ENCODE peak calls at places on chromosomes 4 and X, in ten cellular contexts. One of them, this sample, is unnamed.

GRCh38 chr4:24042094-24042493 is 152.2 kb upstream of the PPARGC1A start:
- DNase-seq in neuronal stem cell: no peak
- DNase-seq in activated T-helper 2 cell treated with anti-CD3 and anti-CD28 coated beads, Interferon-gamma antibody, Interleukin-2, Interleukin-4, amounts not matched to agents 10 μg/mL and 5 μg/mL and 100 μg/mL, durations not matched to agents 14 hours and 24 hours and 36 hours: no peak
- DNase-seq in DMS79: no peak
- DNase-seq in CD8-positive, alpha-beta memory T cell: no peak
- DNase-seq in dermis microvascular lymphatic vessel endothelial cell: no peak
- DNase-seq in GM03348: peak
- DNase-seq in stimulated activated CD4-positive, alpha-beta T cell treated with anti-CD3 and anti-CD28 coated beads, TNF-alpha, amount 100 ng/mL, for 4 hours: no peak
- DNase-seq in WTC11: no peak
- DNase-seq in germinal center: no peak
- DNase-seq in this sample: no peak

GRCh38 chr4:145507636-145508035 is 26.0 kb downstream of the SMAD1 start:
- DNase-seq in germinal center: no peak
- DNase-seq in neuronal stem cell: no peak
- DNase-seq in DMS79: no peak
- DNase-seq in stimulated activated CD4-positive, alpha-beta T cell treated with anti-CD3 and anti-CD28 coated beads, TNF-alpha, amount 100 ng/mL, for 4 hours: no peak
- DNase-seq in WTC11: no peak
- DNase-seq in CD8-positive, alpha-beta memory T cell: no peak
- DNase-seq in GM03348: no peak
- DNase-seq in activated T-helper 2 cell treated with anti-CD3 and anti-CD28 coated beads, Interferon-gamma antibody, Interleukin-2, Interleukin-4, amounts not matched to agents 10 μg/mL and 5 μg/mL and 100 μg/mL, durations not matched to agents 14 hours and 24 hours and 36 hours: no peak
- DNase-seq in dermis microvascular lymphatic vessel endothelial cell: peak
- DNase-seq in this sample: no peak

GRCh38 chr4:182418054-182418734 is 175.0 kb downstream of the TENM3 start:
- DNase-seq in GM03348: peak
- DNase-seq in germinal center: no peak
- DNase-seq in activated T-helper 2 cell treated with anti-CD3 and anti-CD28 coated beads, Interferon-gamma antibody, Interleukin-2, Interleukin-4, amounts not matched to agents 10 μg/mL and 5 μg/mL and 100 μg/mL, durations not matched to agents 14 hours and 24 hours and 36 hours: no peak
- DNase-seq in neuronal stem cell: no peak
- DNase-seq in DMS79: no peak
- DNase-seq in CD8-positive, alpha-beta memory T cell: no peak
- DNase-seq in stimulated activated CD4-positive, alpha-beta T cell treated with anti-CD3 and anti-CD28 coated beads, TNF-alpha, amount 100 ng/mL, for 4 hours: no peak
- DNase-seq in WTC11: no peak
- DNase-seq in dermis microvascular lymphatic vessel endothelial cell: no peak
- DNase-seq in this sample: no peak

GRCh38 chr4:25908491-25908901 is 5.5 kb upstream of the SMIM20 start:
- DNase-seq in WTC11: no peak
- DNase-seq in GM03348: peak
- DNase-seq in germinal center: no peak
- DNase-seq in stimulated activated CD4-positive, alpha-beta T cell treated with anti-CD3 and anti-CD28 coated beads, TNF-alpha, amount 100 ng/mL, for 4 hours: no peak
- DNase-seq in DMS79: no peak
- DNase-seq in CD8-positive, alpha-beta memory T cell: no peak
- DNase-seq in activated T-helper 2 cell treated with anti-CD3 and anti-CD28 coated beads, Interferon-gamma antibody, Interleukin-2, Interleukin-4, amounts not matched to agents 10 μg/mL and 5 μg/mL and 100 μg/mL, durations not matched to agents 14 hours and 24 hours and 36 hours: no peak
- DNase-seq in dermis microvascular lymphatic vessel endothelial cell: peak
- DNase-seq in neuronal stem cell: no peak
- DNase-seq in this sample: no peak

GRCh38 chrX:40809210-40809609 is 73.9 kb upstream of the MED14 start:
- DNase-seq in neuronal stem cell: no peak
- DNase-seq in activated T-helper 2 cell treated with anti-CD3 and anti-CD28 coated beads, Interferon-gamma antibody, Interleukin-2, Interleukin-4, amounts not matched to agents 10 μg/mL and 5 μg/mL and 100 μg/mL, durations not matched to agents 14 hours and 24 hours and 36 hours: no peak
- DNase-seq in WTC11: no peak
- DNase-seq in germinal center: no peak
- DNase-seq in DMS79: no peak
- DNase-seq in stimulated activated CD4-positive, alpha-beta T cell treated with anti-CD3 and anti-CD28 coated beads, TNF-alpha, amount 100 ng/mL, for 4 hours: no peak
- DNase-seq in dermis microvascular lymphatic vessel endothelial cell: peak
- DNase-seq in GM03348: peak
- DNase-seq in CD8-positive, alpha-beta memory T cell: no peak
- DNase-seq in this sample: no peak

GRCh38 chrX:68838571-68838910 is 9.7 kb downstream of the EFNB1 start:
- DNase-seq in activated T-helper 2 cell treated with anti-CD3 and anti-CD28 coated beads, Interferon-gamma antibody, Interleukin-2, Interleukin-4, amounts not matched to agents 10 μg/mL and 5 μg/mL and 100 μg/mL, durations not matched to agents 14 hours and 24 hours and 36 hours: no peak
- DNase-seq in WTC11: no peak
- DNase-seq in stimulated activated CD4-positive, alpha-beta T cell treated with anti-CD3 and anti-CD28 coated beads, TNF-alpha, amount 100 ng/mL, for 4 hours: no peak
- DNase-seq in CD8-positive, alpha-beta memory T cell: no peak
- DNase-seq in GM03348: no peak
- DNase-seq in germinal center: no peak
- DNase-seq in neuronal stem cell: no peak
- DNase-seq in dermis microvascular lymphatic vessel endothelial cell: no peak
- DNase-seq in DMS79: no peak
- DNase-seq in this sample: peak

GRCh38 chrX:2819345-2820130 is 9.2 kb upstream of the GYG2 start:
- DNase-seq in germinal center: peak
- DNase-seq in neuronal stem cell: no peak
- DNase-seq in stimulated activated CD4-positive, alpha-beta T cell treated with anti-CD3 and anti-CD28 coated beads, TNF-alpha, amount 100 ng/mL, for 4 hours: no peak
- DNase-seq in dermis microvascular lymphatic vessel endothelial cell: peak
- DNase-seq in activated T-helper 2 cell treated with anti-CD3 and anti-CD28 coated beads, Interferon-gamma antibody, Interleukin-2, Interleukin-4, amounts not matched to agents 10 μg/mL and 5 μg/mL and 100 μg/mL, durations not matched to agents 14 hours and 24 hours and 36 hours: no peak
- DNase-seq in DMS79: no peak
- DNase-seq in CD8-positive, alpha-beta memory T cell: no peak
- DNase-seq in WTC11: no peak
- DNase-seq in GM03348: peak
- DNase-seq in this sample: no peak

GRCh38 chr4:73867783-73868182 is 1.4 kb upstream of the CXCL1 start:
- DNase-seq in GM03348: no peak
- DNase-seq in neuronal stem cell: no peak
- DNase-seq in DMS79: no peak
- DNase-seq in stimulated activated CD4-positive, alpha-beta T cell treated with anti-CD3 and anti-CD28 coated beads, TNF-alpha, amount 100 ng/mL, for 4 hours: no peak
- DNase-seq in WTC11: no peak
- DNase-seq in dermis microvascular lymphatic vessel endothelial cell: no peak
- DNase-seq in germinal center: no peak
- DNase-seq in activated T-helper 2 cell treated with anti-CD3 and anti-CD28 coated beads, Interferon-gamma antibody, Interleukin-2, Interleukin-4, amounts not matched to agents 10 μg/mL and 5 μg/mL and 100 μg/mL, durations not matched to agents 14 hours and 24 hours and 36 hours: no peak
- DNase-seq in CD8-positive, alpha-beta memory T cell: no peak
- DNase-seq in this sample: no peak

GRCh38 chrX:12988797-12989196 is 13.9 kb downstream of the TMSB4X start:
- DNase-seq in DMS79: no peak
- DNase-seq in germinal center: no peak
- DNase-seq in CD8-positive, alpha-beta memory T cell: no peak
- DNase-seq in neuronal stem cell: no peak
- DNase-seq in activated T-helper 2 cell treated with anti-CD3 and anti-CD28 coated beads, Interferon-gamma antibody, Interleukin-2, Interleukin-4, amounts not matched to agents 10 μg/mL and 5 μg/mL and 100 μg/mL, durations not matched to agents 14 hours and 24 hours and 36 hours: no peak
- DNase-seq in WTC11: no peak
- DNase-seq in GM03348: peak
- DNase-seq in dermis microvascular lymphatic vessel endothelial cell: peak
- DNase-seq in stimulated activated CD4-positive, alpha-beta T cell treated with anti-CD3 and anti-CD28 coated beads, TNF-alpha, amount 100 ng/mL, for 4 hours: no peak
- DNase-seq in this sample: no peak

GRCh38 chrX:104430720-104431119 is 135.3 kb upstream of the IL1RAPL2 start:
- DNase-seq in dermis microvascular lymphatic vessel endothelial cell: no peak
- DNase-seq in DMS79: no peak
- DNase-seq in WTC11: no peak
- DNase-seq in CD8-positive, alpha-beta memory T cell: no peak
- DNase-seq in germinal center: no peak
- DNase-seq in GM03348: no peak
- DNase-seq in activated T-helper 2 cell treated with anti-CD3 and anti-CD28 coated beads, Interferon-gamma antibody, Interleukin-2, Interleukin-4, amounts not matched to agents 10 μg/mL and 5 μg/mL and 100 μg/mL, durations not matched to agents 14 hours and 24 hours and 36 hours: no peak
- DNase-seq in neuronal stem cell: no peak
- DNase-seq in stimulated activated CD4-positive, alpha-beta T cell treated with anti-CD3 and anti-CD28 coated beads, TNF-alpha, amount 100 ng/mL, for 4 hours: no peak
- DNase-seq in this sample: no peak

GRCh38 chr4:68267433-68267944 is 22.0 kb upstream of the TMPRSS11B start:
- DNase-seq in neuronal stem cell: no peak
- DNase-seq in CD8-positive, alpha-beta memory T cell: no peak
- DNase-seq in WTC11: no peak
- DNase-seq in dermis microvascular lymphatic vessel endothelial cell: no peak
- DNase-seq in germinal center: no peak
- DNase-seq in DMS79: no peak
- DNase-seq in GM03348: no peak
- DNase-seq in stimulated activated CD4-positive, alpha-beta T cell treated with anti-CD3 and anti-CD28 coated beads, TNF-alpha, amount 100 ng/mL, for 4 hours: no peak
- DNase-seq in activated T-helper 2 cell treated with anti-CD3 and anti-CD28 coated beads, Interferon-gamma antibody, Interleukin-2, Interleukin-4, amounts not matched to agents 10 μg/mL and 5 μg/mL and 100 μg/mL, durations not matched to agents 14 hours and 24 hours and 36 hours: no peak
- DNase-seq in this sample: no peak

GRCh38 chr4:56908206-56909082 is 744 bp downstream of the REST start:
- DNase-seq in GM03348: peak
- DNase-seq in dermis microvascular lymphatic vessel endothelial cell: peak
- DNase-seq in neuronal stem cell: peak
- DNase-seq in activated T-helper 2 cell treated with anti-CD3 and anti-CD28 coated beads, Interferon-gamma antibody, Interleukin-2, Interleukin-4, amounts not matched to agents 10 μg/mL and 5 μg/mL and 100 μg/mL, durations not matched to agents 14 hours and 24 hours and 36 hours: peak
- DNase-seq in DMS79: no peak
- DNase-seq in CD8-positive, alpha-beta memory T cell: peak
- DNase-seq in stimulated activated CD4-positive, alpha-beta T cell treated with anti-CD3 and anti-CD28 coated beads, TNF-alpha, amount 100 ng/mL, for 4 hours: peak
- DNase-seq in germinal center: peak
- DNase-seq in WTC11: peak
- DNase-seq in this sample: no peak

GRCh38 chr4:66926687-66927086 is 618.6 kb downstream of the CENPC start:
- DNase-seq in WTC11: peak
- DNase-seq in neuronal stem cell: no peak
- DNase-seq in activated T-helper 2 cell treated with anti-CD3 and anti-CD28 coated beads, Interferon-gamma antibody, Interleukin-2, Interleukin-4, amounts not matched to agents 10 μg/mL and 5 μg/mL and 100 μg/mL, durations not matched to agents 14 hours and 24 hours and 36 hours: no peak
- DNase-seq in CD8-positive, alpha-beta memory T cell: no peak
- DNase-seq in GM03348: no peak
- DNase-seq in dermis microvascular lymphatic vessel endothelial cell: no peak
- DNase-seq in stimulated activated CD4-positive, alpha-beta T cell treated with anti-CD3 and anti-CD28 coated beads, TNF-alpha, amount 100 ng/mL, for 4 hours: no peak
- DNase-seq in DMS79: no peak
- DNase-seq in germinal center: no peak
- DNase-seq in this sample: no peak

GRCh38 chrX:13965531-13965930 is 64.2 kb downstream of the GEMIN8 start:
- DNase-seq in DMS79: no peak
- DNase-seq in germinal center: no peak
- DNase-seq in CD8-positive, alpha-beta memory T cell: no peak
- DNase-seq in WTC11: peak
- DNase-seq in neuronal stem cell: no peak
- DNase-seq in stimulated activated CD4-positive, alpha-beta T cell treated with anti-CD3 and anti-CD28 coated beads, TNF-alpha, amount 100 ng/mL, for 4 hours: no peak
- DNase-seq in GM03348: no peak
- DNase-seq in dermis microvascular lymphatic vessel endothelial cell: no peak
- DNase-seq in activated T-helper 2 cell treated with anti-CD3 and anti-CD28 coated beads, Interferon-gamma antibody, Interleukin-2, Interleukin-4, amounts not matched to agents 10 μg/mL and 5 μg/mL and 100 μg/mL, durations not matched to agents 14 hours and 24 hours and 36 hours: no peak
- DNase-seq in this sample: no peak

GRCh38 chr4:26028133-26028792 is 114.2 kb downstream of the SMIM20 start:
- DNase-seq in WTC11: peak
- DNase-seq in CD8-positive, alpha-beta memory T cell: no peak
- DNase-seq in dermis microvascular lymphatic vessel endothelial cell: no peak
- DNase-seq in neuronal stem cell: no peak
- DNase-seq in activated T-helper 2 cell treated with anti-CD3 and anti-CD28 coated beads, Interferon-gamma antibody, Interleukin-2, Interleukin-4, amounts not matched to agents 10 μg/mL and 5 μg/mL and 100 μg/mL, durations not matched to agents 14 hours and 24 hours and 36 hours: no peak
- DNase-seq in DMS79: no peak
- DNase-seq in germinal center: no peak
- DNase-seq in stimulated activated CD4-positive, alpha-beta T cell treated with anti-CD3 and anti-CD28 coated beads, TNF-alpha, amount 100 ng/mL, for 4 hours: no peak
- DNase-seq in GM03348: no peak
- DNase-seq in this sample: no peak